ENCODE peak calls at places on chromosomes 6 and 20, in six cellular contexts. U, X, P, W, M and D are unnamed samples. For H3K4me1 and H3K9me3, the result is how much of the 10 kb centered on the place peaks cover.

GRCh38 chr20:14407336-14407735 is 69.9 kb upstream of the FLRT3 start:
- DNase-seq in U (no peak), X (no peak), P (no peak), W (no peak), M (no peak), D (no peak)

GRCh38 chr6:145028144-145028818 is 707.0 kb downstream of the EPM2A start:
- DNase-seq in M (no peak), P (peak), W (peak), X (no peak), U (peak), D (no peak)

GRCh38 chr20:14643146-14643545 is 305.7 kb upstream of the FLRT3 start:
- DNase-seq in M (no peak), X (no peak), W (no peak), U (no peak), P (no peak), D (no peak)

GRCh38 chr6:41325446-41326066 is 9.9 kb upstream of the NCR2 start:
- DNase-seq in M (no peak), X (no peak), U (no peak), P (no peak), W (no peak), D (no peak)

GRCh38 chr6:159982726-159983506 is 14.0 kb downstream of the IGF2R start:
- DNase-seq in W (no peak), U (no peak), X (no peak), M (no peak), P (no peak), D (no peak)

GRCh38 chr6:141451508-141452353 is 681.0 kb upstream of the GJE1 start:
- DNase-seq in U (peak), W (peak), M (no peak), P (peak), X (no peak), D (no peak)

GRCh38 chr20:38301283-38301682 is 2.7 kb upstream of the BPI start:
- DNase-seq in X (no peak), P (no peak), W (no peak), M (no peak), U (no peak), D (no peak)

GRCh38 chr6:99092461-99092860 is 144.7 kb upstream of the FBXL4 start:
- DNase-seq in M (no peak), W (no peak), X (no peak), U (no peak), P (no peak), D (no peak)

GRCh38 chr6:86728976-86729375 is 208.4 kb upstream of the HTR1E start:
- DNase-seq in U (no peak), X (no peak), M (no peak), W (no peak), P (no peak), D (no peak)

GRCh38 chr20:25051386-25052155 is 6.4 kb downstream of the ACSS1 start:
- DNase-seq in M (peak), U (no peak), P (no peak), X (no peak), W (no peak), D (peak)

DNA sequence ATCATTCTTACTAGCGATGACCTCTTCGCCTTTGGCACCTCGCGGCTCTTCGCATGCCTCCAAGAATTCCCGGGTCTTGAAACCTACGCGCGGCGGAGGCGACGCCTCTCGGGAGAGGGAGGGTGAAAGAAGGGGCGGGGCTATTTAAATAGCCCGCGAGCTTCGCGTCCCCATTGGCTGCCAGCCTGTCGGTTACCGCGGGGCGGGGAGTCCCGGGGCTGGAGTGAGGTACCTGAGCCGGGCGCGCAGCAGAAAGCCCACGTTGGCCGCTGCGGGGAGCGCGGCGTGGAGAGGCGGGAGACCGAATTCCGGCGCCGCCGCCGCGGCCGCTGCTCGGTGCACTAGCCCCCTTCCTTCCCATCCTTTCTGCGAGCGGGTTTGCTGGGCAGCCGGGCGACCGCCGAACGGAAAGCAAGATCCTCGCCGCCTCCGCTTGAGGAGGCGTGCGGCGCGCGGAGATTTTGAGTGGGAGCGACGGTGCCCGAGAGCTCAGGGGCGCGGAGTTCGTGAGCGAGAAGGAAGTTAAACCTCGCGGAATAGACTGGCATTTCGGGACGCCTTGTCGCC is at the start of gene BMP6:
- DNase-seq in P (peak), X (peak), W (peak), U (peak), M (peak), D (peak)
- H3K4me1 ChIP-seq in P (under half), X (under half), W (under half), U (under half), M (under half), D (under half)

GRCh38 chr20:32806356-32806755 is 13.4 kb upstream of the MAPRE1 start:
- DNase-seq in U (no peak), X (no peak), W (no peak), M (no peak), P (peak), D (no peak)
- H3K27ac ChIP-seq in U (no peak), X (no peak), W (no peak), M (no peak), P (no peak), D (no peak)

DNA sequence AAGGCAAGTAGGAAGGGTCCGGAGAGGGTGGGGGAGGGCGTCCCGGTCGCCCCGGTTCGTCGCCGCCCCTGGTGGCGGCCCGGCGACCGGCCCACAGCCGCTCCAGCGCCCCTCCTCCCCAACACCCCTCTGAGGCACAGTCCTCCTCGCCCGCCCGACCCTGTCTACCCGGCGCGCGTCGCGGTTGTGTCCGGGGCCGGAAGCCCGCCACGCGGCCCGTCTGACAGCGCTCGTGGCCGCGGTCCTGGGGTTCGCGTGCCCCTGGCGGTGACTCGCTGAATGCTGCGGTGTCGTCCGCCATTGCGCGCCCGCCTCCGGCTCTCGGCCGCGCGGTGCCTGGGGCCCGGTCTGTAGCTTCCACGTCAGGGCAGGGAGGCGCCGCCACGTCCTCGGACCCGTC is 335.3 kb upstream of the DEFB115 start:
- DNase-seq in M (no peak), P (no peak), W (no peak), U (no peak), X (no peak), D (no peak)
- H3K9me3 ChIP-seq in M (under half), P (under half), W (under half), U (under half), X (under half), D (under half)

GRCh38 chr6:113350521-113350920 is 506.6 kb upstream of the MARCKS start:
- DNase-seq in M (no peak), W (no peak), X (no peak), P (no peak), U (no peak), D (no peak)
- H3K4me1 ChIP-seq in M (under half), W (under half), X (under half), P (under half), U (half or more), D (under half)

GRCh38 chr6:136524936-136525413 is 25.2 kb downstream of the MAP7 start:
- DNase-seq in X (no peak), W (no peak), M (no peak), U (no peak), P (no peak), D (no peak)

GRCh38 chr6:136526937-136527336 is 23.3 kb downstream of the MAP7 start:
- DNase-seq in U (no peak), P (no peak), M (no peak), X (no peak), W (no peak), D (no peak)

GRCh38 chr6:136526196-136526930 is 23.9 kb downstream of the MAP7 start:
- DNase-seq in W (peak), P (peak), M (no peak), X (no peak), U (no peak), D (no peak)

GRCh38 chr6:136524339-136524935 is 25.8 kb downstream of the MAP7 start:
- DNase-seq in X (no peak), U (no peak), M (no peak), P (no peak), W (no peak), D (no peak)

DNA sequence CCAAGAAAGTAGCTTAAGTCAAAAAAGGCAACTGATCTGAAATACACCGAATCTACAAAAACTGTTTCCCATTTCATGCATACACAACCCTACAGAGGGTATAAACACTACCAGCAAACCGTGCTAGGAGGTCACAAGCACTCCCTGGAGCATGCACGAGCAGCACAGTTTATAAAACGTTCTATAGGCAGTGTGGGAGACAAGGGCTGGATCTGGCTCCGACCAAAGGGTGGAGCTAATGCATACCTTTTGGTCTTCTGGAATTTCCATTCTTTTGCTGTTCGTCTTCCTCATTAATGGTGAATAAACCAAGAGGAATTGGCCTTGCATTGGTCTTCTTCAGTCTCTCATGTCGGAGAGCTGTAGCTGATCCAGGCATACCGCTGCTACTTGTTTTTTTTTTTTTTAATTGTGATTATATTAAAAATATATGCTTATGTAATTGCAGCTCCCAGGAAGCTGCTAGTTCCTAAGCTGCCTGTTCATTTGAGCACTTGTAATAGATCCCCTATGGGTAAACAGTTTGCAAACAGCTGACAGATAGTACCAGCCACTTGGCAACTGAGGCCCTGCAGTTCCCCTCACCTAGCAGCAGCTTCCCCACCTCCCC is 24.5 kb downstream of the MAP7 start:
- DNase-seq in P (peak), M (no peak), W (no peak), U (no peak), X (no peak), D (no peak)
- H3K27ac ChIP-seq in P (no peak), M (no peak), W (peak), U (no peak), X (no peak), D (no peak)

GRCh38 chr6:18117136-18117535 is 5.3 kb downstream of the NHLRC1 start:
- DNase-seq in P (peak), X (no peak), W (no peak), M (no peak), U (no peak), D (no peak)
- H3K9me3 ChIP-seq in P (under half), X (under half), W (under half), M (under half), U (under half), D (under half)

DNA sequence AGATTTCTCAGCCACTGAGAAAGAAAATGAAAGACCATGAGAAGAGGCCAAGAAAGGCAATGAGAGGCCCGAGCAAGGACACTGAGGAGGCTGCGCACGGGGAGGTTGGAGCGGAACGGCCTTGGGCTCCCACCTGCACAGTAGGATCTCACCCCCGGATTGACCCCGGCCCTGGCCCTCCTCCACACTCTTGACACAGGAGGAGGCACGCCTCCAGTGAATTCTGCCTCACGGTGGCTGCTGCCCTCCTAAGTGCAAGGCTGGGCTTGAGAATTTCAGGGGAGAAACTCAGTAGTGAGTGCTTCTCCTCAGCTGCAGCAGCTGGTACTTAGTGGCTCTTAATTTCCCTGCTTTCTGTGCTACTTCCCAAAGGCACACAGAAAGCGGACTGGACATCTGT is 18.0 kb downstream of the MRPL14 start:
- DNase-seq in P (no peak), U (no peak), W (no peak), M (no peak), X (no peak), D (no peak)
- H3K4me1 ChIP-seq in P (under half), U (under half), W (under half), M (under half), X (under half), D (half or more)

DNA sequence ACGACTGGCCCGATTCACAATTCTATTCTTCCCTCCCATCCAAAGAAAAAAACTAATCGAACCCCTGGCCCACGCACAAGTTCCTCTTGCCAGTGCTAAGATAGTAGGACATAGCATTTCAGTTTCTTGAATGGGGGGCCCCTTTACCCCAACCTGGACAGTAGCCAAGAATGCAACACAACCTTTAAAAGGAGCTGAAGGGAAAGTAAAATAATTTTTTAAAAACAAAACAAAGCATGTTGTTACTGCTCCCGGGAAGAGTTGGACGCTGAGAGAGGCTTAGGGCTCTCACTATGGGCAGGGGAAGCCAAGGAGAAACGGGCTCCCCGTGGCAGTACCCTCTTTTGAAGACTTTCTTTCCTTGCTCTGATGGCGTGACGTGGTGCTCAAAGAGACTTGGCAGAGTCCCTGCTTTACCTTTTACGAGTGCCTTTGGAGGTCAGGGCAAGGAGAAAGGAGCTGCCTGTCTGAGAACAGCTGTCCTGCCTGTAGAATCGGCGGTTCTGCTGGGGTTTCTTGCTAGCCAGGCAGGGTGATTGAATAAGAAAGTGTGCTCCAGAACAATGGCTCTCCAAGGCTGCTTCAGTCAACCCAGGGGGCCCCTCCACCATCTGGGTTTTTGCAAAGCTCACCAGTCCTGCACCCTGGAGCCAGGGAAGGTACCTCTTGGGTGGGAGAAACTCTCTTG is 5.8 kb downstream of the TFAP2C start:
- DNase-seq in M (no peak), P (no peak), X (no peak), W (no peak), U (no peak), D (no peak)
- H3K27ac ChIP-seq in M (no peak), P (no peak), X (no peak), W (no peak), U (no peak), D (no peak)

DNA sequence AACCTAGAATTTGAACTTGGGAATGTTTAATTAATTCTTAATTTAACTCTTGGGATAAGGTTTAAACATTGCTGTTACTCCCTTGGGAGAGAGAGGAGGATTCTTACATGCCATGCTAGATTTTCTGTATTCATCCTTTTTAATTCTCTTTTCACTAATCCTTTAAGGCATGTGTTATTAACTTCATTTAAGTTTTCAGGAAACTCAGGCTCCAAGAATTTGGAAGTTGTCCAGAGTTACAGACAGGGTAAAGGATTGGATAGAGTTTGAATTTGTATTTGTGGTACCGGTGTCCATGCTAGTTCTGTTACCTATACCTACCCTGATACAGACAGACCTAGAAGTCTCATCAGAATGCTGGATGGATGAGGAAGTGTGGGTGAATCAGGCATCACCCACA is 23.7 kb downstream of the DOK5 start:
- DNase-seq in P (no peak), M (no peak), U (no peak), W (no peak), X (no peak), D (no peak)
- H3K9me3 ChIP-seq in P (under half), M (under half), U (under half), W (under half), X (under half), D (under half)

GRCh38 chr20:36466089-36466488 is 75.2 kb upstream of the MYL9 start:
- DNase-seq in U (no peak), P (no peak), W (no peak), M (no peak), X (no peak), D (no peak)
- H3K4me1 ChIP-seq in U (half or more), P (under half), W (half or more), M (under half), X (half or more), D (half or more)